ENCODE peak calls at places on chromosomes 5 and 9, in five cellular contexts. R, Q, K, N and G are unnamed samples. For H3K4me1, the result is how much of the 10 kb centered on the place peaks cover.

GRCh38 chr5:154115314-154115713 is 75.2 kb upstream of the GALNT10 start:
- DNase-seq in R (no peak), K (no peak), N (no peak), Q (no peak), G (no peak)

GRCh38 chr5:59423021-59423420 is 470.5 kb downstream of the PDE4D start:
- DNase-seq in K (no peak), R (peak), N (no peak), Q (no peak), G (no peak)

GRCh38 chr5:1511651-1512540 is 11.9 kb downstream of the LPCAT1 start:
- DNase-seq in Q (peak), K (peak), R (peak), N (peak), G (peak)

GRCh38 chr9:93027750-93028149 is 30.8 kb upstream of the SUSD3 start:
- DNase-seq in N (no peak), Q (no peak), K (no peak), R (no peak), G (peak)

GRCh38 chr9:20481437-20481836 is 140.9 kb downstream of the MLLT3 start:
- DNase-seq in R (no peak), Q (no peak), N (no peak), K (no peak), G (no peak)

GRCh38 chr5:115961413-115962238 is 649 bp upstream of the LVRN start:
- DNase-seq in R (peak), K (no peak), N (no peak), Q (no peak), G (peak)

GRCh38 chr5:9653811-9654210 is 23.7 kb upstream of the TAS2R1 start:
- DNase-seq in K (no peak), R (peak), Q (no peak), N (no peak), G (peak)

GRCh38 chr9:91151741-91152095 is 210.0 kb downstream of the AUH start:
- DNase-seq in Q (no peak), K (no peak), R (no peak), N (no peak), G (no peak)

GRCh38 chr9:81417299-81417675 is 272.1 kb downstream of the TLE1 start:
- DNase-seq in N (no peak), Q (no peak), R (peak), K (no peak), G (no peak)

GRCh38 chr5:115857621-115858349 is 16.1 kb downstream of the AP3S1 start:
- DNase-seq in N (no peak), R (peak), Q (no peak), K (peak), G (no peak)

GRCh38 chr9:103397868-103398600 is 402.9 kb downstream of the CYLC2 start:
- DNase-seq in R (peak), Q (no peak), N (no peak), K (peak), G (peak)

GRCh38 chr5:143592648-143593047 is 189.2 kb upstream of the NR3C1 start:
- DNase-seq in R (no peak), Q (no peak), N (no peak), K (peak), G (no peak)

GRCh38 chr5:118553662-118554061 is 434.7 kb downstream of the DTWD2 start:
- DNase-seq in N (no peak), Q (no peak), R (peak), K (no peak), G (no peak)

GRCh38 chr5:1380011-1380817 is 35.3 kb upstream of the CLPTM1L start:
- DNase-seq in R (peak), K (peak), N (no peak), Q (peak), G (peak)

DNA sequence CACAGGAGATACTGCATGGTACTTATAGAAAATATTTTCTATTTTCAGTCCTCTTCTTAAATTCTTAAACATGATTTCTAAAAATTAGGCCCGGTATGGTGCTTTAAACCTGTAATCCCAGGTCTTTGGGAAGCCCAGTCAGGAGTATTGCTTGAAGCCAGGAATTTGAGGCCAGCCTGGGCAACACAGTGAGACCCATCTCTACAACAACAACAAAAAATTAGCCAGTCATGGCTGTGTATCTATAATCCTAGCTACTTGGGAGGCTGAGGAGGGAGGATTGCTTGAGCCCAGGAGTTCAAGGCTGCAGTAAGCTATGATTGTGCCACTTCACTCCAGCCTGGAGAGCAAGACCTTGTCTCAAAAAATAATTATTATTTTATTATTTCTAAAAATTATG is 23.3 kb downstream of the ELL2 start:
- DNase-seq in R (no peak), K (no peak), Q (no peak), N (no peak), G (no peak)
- H3K4me1 ChIP-seq in R (under half), K (under half), Q (under half), N (under half), G (under half)

GRCh38 chr5:3027866-3028635 is 276.6 kb upstream of the IRX2 start:
- DNase-seq in N (no peak), R (no peak), K (no peak), Q (no peak), G (no peak)
- TF ChIP-seq CTCF in N (no peak), R (no peak), K (no peak), Q (no peak), G (no peak)

GRCh38 chr9:37011530-37011929 is 22.5 kb downstream of the PAX5 start:
- DNase-seq in Q (no peak), R (no peak), N (no peak), K (no peak), G (no peak)
- H3K4me1 ChIP-seq in Q (under half), R (under half), N (under half), K (under half), G (under half)

DNA sequence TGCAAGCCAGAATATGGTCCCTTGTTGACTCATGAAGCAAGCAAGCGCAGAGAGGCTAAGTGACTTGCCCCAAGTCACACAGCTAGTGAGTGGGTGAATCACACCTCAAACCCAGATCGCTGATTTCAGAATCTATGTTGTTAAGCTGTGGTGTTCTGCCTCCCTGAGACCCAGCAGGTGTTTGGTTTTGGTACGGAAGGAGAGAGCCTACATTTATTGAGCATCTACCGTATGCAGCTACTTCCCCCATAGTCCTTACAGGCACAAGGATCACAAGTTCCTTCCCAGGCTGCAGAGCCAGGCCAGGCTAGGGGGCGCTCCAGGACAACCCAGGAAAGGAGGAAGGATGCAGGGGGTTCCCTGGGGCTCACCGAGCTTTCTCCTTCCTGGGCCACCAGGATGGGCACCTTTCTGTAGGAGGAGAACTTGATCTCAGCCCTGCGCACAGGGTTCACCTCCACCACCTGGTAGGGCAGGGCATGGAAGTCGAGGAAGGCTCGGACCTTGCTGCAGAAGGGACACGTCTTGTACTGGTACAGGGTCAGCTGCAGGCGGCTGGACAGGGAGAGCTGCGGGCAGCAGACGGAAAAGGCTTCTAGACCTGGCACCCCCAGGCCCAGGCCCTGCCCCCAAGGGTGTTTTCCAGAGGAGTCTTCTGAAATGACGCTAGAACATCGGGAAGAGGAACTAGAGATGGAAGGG is 2.5 kb downstream of the PTGES2 start:
- DNase-seq in K (peak), Q (peak), N (peak), R (peak), G (peak)
- TF ChIP-seq CTCF in K (peak), Q (peak), N (peak), R (peak), G (peak)

GRCh38 chr5:170273968-170274710 is 23.4 kb downstream of the LCP2 start:
- DNase-seq in K (peak), R (peak), Q (no peak), N (no peak), G (no peak)

GRCh38 chr5:170278611-170279500 is 18.7 kb downstream of the LCP2 start:
- DNase-seq in R (no peak), Q (peak), K (no peak), N (no peak), G (peak)

GRCh38 chr5:170280090-170280493 is 17.5 kb downstream of the LCP2 start:
- DNase-seq in Q (no peak), R (no peak), N (no peak), K (no peak), G (no peak)

GRCh38 chr5:170275376-170275994 is 22.1 kb downstream of the LCP2 start:
- DNase-seq in R (no peak), Q (no peak), K (no peak), N (no peak), G (no peak)

GRCh38 chr5:170277953-170278352 is 19.6 kb downstream of the LCP2 start:
- DNase-seq in K (no peak), Q (no peak), N (no peak), R (no peak), G (no peak)
- H3K4me1 ChIP-seq in K (under half), Q (half or more), N (under half), R (under half), G (half or more)

GRCh38 chr5:142501890-142502289 is 177.1 kb upstream of the SPRY4 start:
- DNase-seq in N (no peak), R (no peak), K (no peak), Q (no peak), G (no peak)
- TF ChIP-seq CTCF in N (no peak), R (no peak), K (no peak), Q (no peak), G (no peak)